ENCODE peak calls at places on chromosomes 7 and 10, in ten cellular contexts. B, I, F, J, S, U, V, Y, O and H are unnamed samples. For H3K27me3, the result is how much of the 10 kb centered on the place peaks cover.

GRCh38 chr10:104317195-104318095 is 20.8 kb downstream of the ITPRIP start:
- DNase-seq in V (no peak), F (no peak), I (peak), J (no peak), Y (no peak), U (no peak), O (no peak), S (peak), B (peak), H (no peak)

GRCh38 chr7:134428942-134429341 is 30.0 kb downstream of the AKR1B1 start:
- DNase-seq in J (no peak), F (no peak), B (no peak), I (no peak), V (no peak), S (no peak), Y (no peak), O (no peak), U (no peak), H (no peak)

GRCh38 chr7:76333388-76334101 is 25.2 kb downstream of the YWHAG start:
- DNase-seq in Y (no peak), V (no peak), O (no peak), U (peak), F (peak), I (peak), S (no peak), B (no peak), J (peak), H (peak)

GRCh38 chr7:67413670-67414069 is 417.0 kb downstream of the TYW1 start:
- DNase-seq in F (no peak), V (no peak), B (no peak), O (no peak), U (no peak), Y (no peak), J (no peak), I (no peak), S (no peak), H (no peak)

GRCh38 chr7:107966701-107967100 is 36.3 kb downstream of the LAMB1 start:
- DNase-seq in O (no peak), V (peak), Y (no peak), S (peak), J (no peak), I (no peak), U (no peak), F (no peak), B (peak), H (peak)

GRCh38 chr10:12782537-12782936 is 219.0 kb downstream of the CCDC3 start:
- DNase-seq in V (peak), I (peak), Y (no peak), U (peak), B (peak), F (peak), J (peak), O (peak), S (no peak), H (no peak)

GRCh38 chr7:70098133-70098561 is 499.9 kb downstream of the AUTS2 start:
- DNase-seq in U (no peak), V (no peak), O (no peak), I (no peak), B (no peak), F (no peak), S (peak), J (no peak), Y (no peak), H (no peak)

GRCh38 chr7:121081327-121081936 is 92.9 kb downstream of the CPED1 start:
- DNase-seq in O (peak), U (no peak), I (no peak), S (peak), V (peak), J (no peak), B (peak), F (no peak), Y (no peak), H (no peak)

GRCh38 chr7:149637911-149638565 is 135.3 kb downstream of the ZNF467 start:
- DNase-seq in Y (no peak), S (no peak), B (no peak), U (no peak), I (no peak), J (no peak), O (no peak), V (no peak), F (no peak), H (no peak)

GRCh38 chr7:111510584-111511378 is 51.5 kb downstream of the IMMP2L start:
- DNase-seq in S (no peak), F (no peak), Y (no peak), V (no peak), I (no peak), U (no peak), O (no peak), B (no peak), J (no peak), H (no peak)

GRCh38 chr10:72276013-72276387 is 2.3 kb downstream of the DDIT4 start:
- DNase-seq in B (no peak), Y (peak), U (peak), O (no peak), S (no peak), J (peak), I (peak), V (no peak), F (no peak), H (no peak)

GRCh38 chr7:66050990-66051424 is 24.6 kb upstream of the ASL start:
- DNase-seq in F (no peak), B (peak), O (no peak), J (peak), Y (peak), U (peak), S (peak), I (no peak), V (no peak), H (no peak)

GRCh38 chr7:16841681-16842080 is 36.9 kb upstream of the AGR2 start:
- DNase-seq in Y (no peak), U (no peak), S (peak), F (no peak), O (no peak), I (no peak), B (peak), V (no peak), J (no peak), H (no peak)

GRCh38 chr7:155297517-155298287 is at the start of gene INSIG1:
- DNase-seq in F (peak), Y (peak), B (peak), U (peak), S (peak), J (peak), I (peak), O (peak), V (peak), H (peak)

GRCh38 chr10:97203220-97203619 is 17.5 kb upstream of the SLIT1 start:
- DNase-seq in V (no peak), I (no peak), U (no peak), J (no peak), Y (no peak), B (no peak), S (no peak), O (no peak), F (no peak), H (no peak)

GRCh38 chr7:129801882-129802281 is 150.9 kb downstream of the UBE2H start:
- DNase-seq in V (no peak), U (no peak), J (no peak), O (no peak), I (no peak), S (no peak), Y (no peak), B (no peak), F (no peak), H (no peak)

GRCh38 chr10:63421591-63421990 is 44.2 kb downstream of the JMJD1C start:
- DNase-seq in V (no peak), O (no peak), U (no peak), S (no peak), J (no peak), F (no peak), B (no peak), I (no peak), Y (no peak), H (no peak)

GRCh38 chr7:67631496-67631895 is 634.9 kb downstream of the TYW1 start:
- DNase-seq in Y (no peak), J (no peak), S (no peak), V (peak), F (no peak), O (no peak), B (no peak), U (no peak), I (no peak), H (peak)

GRCh38 chr10:45160266-45160665 is 155.1 kb downstream of the OR13A1 start:
- DNase-seq in O (peak), V (no peak), B (no peak), U (no peak), F (no peak), J (no peak), I (no peak), S (peak), Y (no peak), H (no peak)

GRCh38 chr10:508726-509125 is 180.7 kb downstream of the DIP2C start:
- DNase-seq in Y (no peak), F (no peak), S (no peak), U (no peak), I (no peak), B (no peak), V (no peak), O (no peak), J (no peak), H (no peak)
- H3K27me3 ChIP-seq in Y (under half), F (under half), S (under half), U (under half), I (under half), B (under half), V (under half), O (under half), J (under half), H (under half)

DNA sequence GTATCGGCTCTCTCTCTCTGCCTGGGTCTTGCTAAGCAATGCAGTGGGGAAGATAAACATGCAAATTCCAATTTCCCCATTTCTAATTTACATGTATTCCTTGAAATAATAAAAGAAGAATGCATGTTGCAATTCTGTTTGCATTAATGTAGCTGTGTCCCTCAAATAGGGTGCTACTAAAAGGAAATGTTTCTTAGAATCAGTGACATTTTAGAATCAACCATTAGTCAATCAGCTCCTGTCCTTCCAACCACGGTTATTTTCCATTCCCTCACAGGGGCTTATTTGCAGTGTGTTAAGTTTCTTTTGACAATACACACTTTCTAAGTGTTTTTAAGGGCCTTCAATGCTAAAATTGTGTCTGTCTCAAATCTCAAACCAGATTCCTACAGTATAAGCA is 46.7 kb downstream of the AFAP1L2 start:
- DNase-seq in J (no peak), F (no peak), S (no peak), I (no peak), V (no peak), B (no peak), Y (no peak), O (no peak), U (no peak), H (no peak)
- H3K27ac ChIP-seq in J (no peak), F (no peak), S (no peak), I (no peak), V (no peak), B (no peak), Y (no peak), O (no peak), U (no peak), H (no peak)

GRCh38 chr7:42128703-42129102 is 108.3 kb downstream of the GLI3 start:
- DNase-seq in V (peak), O (peak), S (no peak), Y (no peak), U (no peak), F (no peak), B (no peak), I (no peak), J (no peak), H (no peak)
- TF ChIP-seq CTCF in V (peak), O (no peak), S (no peak), Y (no peak), U (no peak), F (no peak), B (peak), I (no peak), J (no peak), H (no peak)

GRCh38 chr10:122659651-122660050 is 40.0 kb downstream of the C10orf120 start:
- DNase-seq in U (no peak), B (no peak), S (no peak), V (no peak), J (no peak), O (no peak), Y (no peak), I (no peak), F (no peak), H (no peak)
- H3K27me3 ChIP-seq in U (under half), B (under half), S (under half), V (under half), J (under half), O (under half), Y (under half), I (under half), F (under half), H (under half)

GRCh38 chr7:28104811-28105210 is 75.8 kb downstream of the JAZF1 start:
- DNase-seq in I (no peak), S (no peak), O (no peak), Y (no peak), J (no peak), F (no peak), B (no peak), U (no peak), V (no peak), H (no peak)
- H3K27ac ChIP-seq in I (no peak), S (no peak), O (no peak), Y (no peak), J (no peak), F (peak), B (no peak), U (no peak), V (no peak), H (no peak)

GRCh38 chr7:21550821-21551531 is 8.1 kb downstream of the DNAH11 start:
- DNase-seq in U (no peak), J (no peak), I (no peak), B (peak), F (no peak), S (no peak), Y (no peak), V (peak), O (no peak), H (no peak)
- TF ChIP-seq CTCF in U (no peak), J (no peak), I (no peak), B (peak), F (no peak), S (no peak), Y (no peak), V (peak), O (no peak), H (no peak)

GRCh38 chr10:69057261-69057950 is 30.5 kb upstream of the SRGN start:
- DNase-seq in V (no peak), S (no peak), U (no peak), J (peak), Y (peak), F (peak), B (no peak), O (peak), I (no peak), H (no peak)
- H3K27me3 ChIP-seq in V (under half), S (under half), U (under half), J (under half), Y (under half), F (under half), B (under half), O (under half), I (under half), H (under half)

GRCh38 chr10:95756061-95756751 is at the start of gene ENTPD1:
- DNase-seq in I (no peak), U (no peak), F (no peak), V (peak), O (peak), J (no peak), S (no peak), Y (peak), B (no peak), H (no peak)

GRCh38 chr10:95756796-95757657 is 1.1 kb downstream of the ENTPD1 start:
- DNase-seq in J (no peak), B (no peak), Y (no peak), I (no peak), V (no peak), F (no peak), U (no peak), O (peak), S (no peak), H (no peak)

GRCh38 chr10:95755511-95756004 is 405 bp upstream of the ENTPD1 start:
- DNase-seq in U (peak), I (no peak), B (peak), O (peak), V (peak), J (peak), S (no peak), Y (peak), F (no peak), H (no peak)

GRCh38 chr10:95759233-95759826 is 3.4 kb downstream of the ENTPD1 start:
- DNase-seq in F (no peak), B (no peak), I (no peak), U (no peak), Y (no peak), S (no peak), J (no peak), O (peak), V (no peak), H (no peak)

DNA sequence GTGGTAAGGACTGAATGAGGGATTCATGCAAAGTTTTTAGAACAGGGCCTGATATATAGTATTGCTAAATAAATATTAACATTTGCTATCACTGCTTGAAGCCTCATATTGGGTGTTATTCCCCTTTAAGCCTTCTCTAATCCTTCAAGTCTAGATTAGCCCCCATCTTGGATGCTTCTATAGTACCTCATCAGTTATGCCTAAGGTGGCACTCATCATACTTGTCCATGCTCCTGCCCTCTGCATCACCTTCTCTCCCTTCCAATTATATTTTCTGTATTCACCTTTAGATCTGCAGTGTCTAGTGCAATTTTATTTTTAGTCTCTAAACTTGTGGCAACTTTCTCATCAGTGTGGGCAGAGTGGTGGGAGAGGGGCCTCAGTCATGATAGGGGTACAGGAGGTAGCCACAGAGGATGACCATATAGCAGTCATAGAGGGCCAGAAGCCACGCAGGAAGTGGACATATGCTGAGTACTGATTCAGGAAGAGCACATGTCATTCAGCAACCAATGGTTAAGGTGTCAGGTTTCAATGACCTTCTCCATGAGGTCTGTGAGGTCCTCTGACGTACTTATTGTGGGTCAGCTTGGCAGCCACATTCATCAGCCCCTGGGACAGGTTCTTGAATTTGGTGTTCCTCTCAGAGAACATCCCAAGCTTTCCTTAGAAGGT is 2.5 kb downstream of the ENTPD1 start:
- DNase-seq in U (no peak), O (peak), I (no peak), V (no peak), F (no peak), S (no peak), B (no peak), J (no peak), Y (no peak), H (no peak)
- H3K27ac ChIP-seq in U (no peak), O (no peak), I (no peak), V (no peak), F (no peak), S (no peak), B (no peak), J (peak), Y (peak), H (peak)

DNA sequence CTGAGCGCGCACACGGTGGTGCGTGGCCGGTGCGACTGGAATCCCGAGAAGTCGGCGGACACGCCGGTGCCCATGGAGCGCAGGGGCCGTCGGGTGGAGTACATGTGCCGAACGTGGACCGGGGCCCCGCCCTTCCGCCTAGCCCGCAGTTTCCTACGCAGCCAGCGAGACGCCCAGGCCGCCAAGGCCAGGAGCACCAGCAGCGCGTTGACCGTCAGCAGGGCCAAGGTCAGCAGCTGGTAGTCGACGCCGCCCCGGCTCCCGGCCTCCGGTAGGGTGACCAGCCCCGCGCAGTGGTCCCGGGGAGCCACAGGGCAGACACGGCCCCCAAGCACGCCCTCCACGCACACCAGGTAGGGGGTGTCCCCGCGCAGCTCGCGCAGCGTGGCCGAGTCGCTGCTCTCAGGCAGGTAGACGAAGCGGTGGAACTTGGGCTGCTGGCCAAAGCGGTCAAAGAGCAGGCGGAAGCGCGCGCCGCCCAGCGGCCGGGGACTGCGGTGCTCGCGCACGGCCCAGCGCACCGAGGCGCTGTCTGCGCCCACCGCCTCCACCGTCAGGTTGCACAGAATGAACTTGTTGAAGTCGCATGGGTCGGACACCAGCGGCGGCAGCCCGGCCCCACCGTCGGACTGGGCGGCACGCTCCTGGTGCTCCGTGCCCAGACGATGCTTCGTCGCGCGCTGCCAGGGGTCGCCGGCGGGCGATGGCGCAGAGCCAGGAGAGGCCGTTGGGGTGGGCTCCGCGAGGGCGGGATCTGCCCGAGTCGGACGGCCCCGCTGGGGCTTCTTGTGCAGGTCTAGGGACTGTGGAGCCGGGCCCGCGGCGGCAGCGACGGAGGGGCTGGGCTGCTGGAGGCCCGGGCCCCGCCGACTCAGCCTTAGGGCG is 2.2 kb downstream of the TRIL start:
- DNase-seq in U (peak), V (peak), O (peak), Y (peak), F (peak), I (peak), S (no peak), J (peak), B (peak), H (peak)
- TF ChIP-seq CTCF in U (peak), V (peak), O (peak), Y (peak), F (peak), I (peak), S (peak), J (peak), B (peak), H (no peak)